ENCODE peak calls at places on chromosomes 13 and 19, in ten cellular contexts. E is lower leg skin, L is testis, B is H1, R is body of pancreas, V is tibial nerve, Q is HCT116, N is IMR-90, X is Peyer's patch, T is adrenal gland. A is an unnamed sample.

GRCh38 chr13:50730496-50731171 is 112.9 kb downstream of the DLEU7 start:
- DNase-seq in B (no peak), T (no peak), L (no peak), Q (no peak), X (no peak), N (no peak), E (no peak), R (no peak), V (no peak), A (no peak)

GRCh38 chr13:28750187-28751045 is 31.6 kb upstream of the SLC46A3 start:
- DNase-seq in E (no peak), N (no peak), T (no peak), R (no peak), V (no peak), X (no peak), Q (no peak), L (no peak), B (peak; percentile 11), A (peak; percentile 24)

GRCh38 chr13:109151255-109151654 is 521.8 kb downstream of the MYO16 start:
- DNase-seq in E (no peak), Q (no peak), N (no peak), B (no peak), L (no peak), X (no peak), T (no peak), V (no peak), R (no peak), A (no peak)

GRCh38 chr13:26482451-26483197 is 74.9 kb upstream of the WASF3 start:
- DNase-seq in R (peak; percentile 68), L (peak; percentile 81), Q (peak; percentile 76), N (peak; percentile 74), V (peak; percentile 35), X (peak; percentile 43), B (peak; percentile 83), T (peak; percentile 83), E (peak; percentile 57), A (peak; percentile 65)

GRCh38 chr13:28820099-28821051 is at the start of gene MTUS2:
- DNase-seq in Q (no peak), T (no peak), N (no peak), L (peak; percentile 36), B (peak; percentile 77), V (no peak), E (no peak), R (peak; percentile 23), X (no peak), A (no peak)

GRCh38 chr19:3775831-3776230 is 3.8 kb upstream of the RAX2 start:
- DNase-seq in R (no peak), V (no peak), Q (no peak), T (no peak), B (no peak), L (no peak), N (no peak), E (no peak), X (no peak), A (no peak)

GRCh38 chr13:46082324-46082723 is 22.5 kb downstream of the CPB2 start:
- DNase-seq in L (no peak), V (no peak), N (no peak), R (no peak), T (no peak), X (no peak), Q (no peak), B (no peak), E (no peak), A (no peak)

GRCh38 chr13:78655906-78656305 is 3.0 kb downstream of the OBI1 start:
- DNase-seq in L (no peak), N (no peak), X (no peak), E (no peak), B (no peak), Q (no peak), T (no peak), R (no peak), V (no peak), A (no peak)

GRCh38 chr19:18433735-18434398 is 4.1 kb downstream of the ISYNA1 start:
- DNase-seq in V (no peak), X (no peak), R (no peak), N (no peak), T (peak; percentile 34), L (no peak), Q (no peak), B (peak; percentile 82), E (no peak), A (no peak)

GRCh38 chr19:18435848-18436631 is 1.9 kb downstream of the ISYNA1 start:
- DNase-seq in L (no peak), X (no peak), R (no peak), T (peak; percentile 11), B (no peak), E (no peak), N (no peak), V (no peak), Q (no peak), A (no peak)

GRCh38 chr19:18435185-18435841 is 2.6 kb downstream of the ISYNA1 start:
- DNase-seq in E (no peak), T (peak; percentile 15), V (no peak), X (no peak), B (no peak), R (no peak), L (no peak), Q (no peak), N (no peak), A (no peak)

GRCh38 chr19:18433039-18433691 is 4.8 kb downstream of the ISYNA1 start:
- DNase-seq in B (peak; percentile 73), T (peak; percentile 54), N (no peak), X (no peak), Q (no peak), E (no peak), V (no peak), L (no peak), R (no peak), A (no peak)

DNA sequence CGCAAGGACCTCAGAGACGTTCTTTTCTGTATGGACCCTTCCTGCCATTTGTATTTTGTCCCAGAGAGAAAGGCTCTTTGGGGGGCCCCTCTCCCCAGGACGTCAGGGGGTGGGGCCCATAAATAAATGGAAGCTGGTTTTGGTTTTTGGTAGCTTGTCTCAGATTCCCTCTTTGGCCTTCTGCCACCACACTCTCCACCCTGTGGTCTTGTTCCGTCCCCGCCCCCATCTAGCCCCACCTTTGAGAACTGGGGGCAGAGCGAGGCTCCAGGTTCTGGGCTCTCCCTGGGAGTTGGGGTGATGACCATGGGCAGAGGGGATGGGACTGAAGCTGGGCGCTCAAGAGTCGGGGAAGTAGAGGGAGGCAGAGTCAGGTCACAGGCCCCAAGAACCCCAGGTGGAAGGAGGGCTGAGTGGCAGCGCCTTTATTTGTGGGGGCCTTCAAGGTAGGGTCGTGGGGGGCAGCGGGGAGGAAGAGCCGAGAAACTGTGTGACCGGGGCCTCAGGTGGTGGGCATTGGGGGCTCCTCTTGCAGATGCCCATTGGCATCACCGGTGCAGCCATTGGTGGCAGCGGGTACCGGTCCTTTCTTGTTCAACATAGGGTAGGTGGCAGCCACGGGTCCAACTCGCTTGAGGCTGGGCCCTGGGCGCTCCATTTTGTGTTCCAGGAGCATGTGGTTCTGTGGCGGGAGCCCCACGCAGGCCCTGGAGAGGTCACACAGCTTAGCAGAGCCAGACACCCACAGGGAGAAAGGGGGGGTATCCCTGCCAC is 3.3 kb downstream of the ISYNA1 start:
- DNase-seq in B (no peak), Q (no peak), E (no peak), T (peak; percentile 21), R (no peak), V (no peak), N (no peak), L (no peak), X (no peak), A (no peak)
- TF ChIP-seq POLR2A in B (no peak), Q (no peak), E (no peak), T (no peak), R (no peak), V (no peak), N (no peak), L (no peak), X (no peak), A (no peak)

GRCh38 chr13:113410472-113411201 is 42.7 kb downstream of the ADPRHL1 start:
- DNase-seq in N (peak; percentile 93), R (no peak), B (no peak), Q (peak; percentile 89), X (peak; percentile 50), T (no peak), E (no peak), V (no peak), L (peak; percentile 30), A (no peak)
- TF ChIP-seq POLR2A in N (peak; percentile 45), R (no peak), B (no peak), Q (no peak), X (no peak), T (no peak), E (no peak), V (no peak), L (no peak), A (no peak)

GRCh38 chr13:76887070-76887563 is 912 bp upstream of the KCTD12 start:
- DNase-seq in T (no peak), L (peak; percentile 50), X (no peak), R (no peak), V (no peak), N (no peak), Q (no peak), E (no peak), B (peak; percentile 57), A (peak; percentile 29)

GRCh38 chr13:76884571-76885202 is 1.5 kb downstream of the KCTD12 start:
- DNase-seq in T (no peak), N (peak; percentile 20), V (no peak), Q (no peak), B (no peak), R (no peak), X (no peak), E (peak; percentile 41), L (peak; percentile 53), A (no peak)

GRCh38 chr13:76886005-76886291 is 257 bp downstream of the KCTD12 start:
- DNase-seq in Q (no peak), B (peak; percentile 77), T (no peak), R (no peak), X (no peak), L (peak; percentile 41), N (no peak), V (no peak), E (no peak), A (no peak)

GRCh38 chr13:76885203-76886004 is 801 bp downstream of the KCTD12 start:
- DNase-seq in E (peak; percentile 62), T (peak; percentile 62), R (peak; percentile 67), N (peak; percentile 61), L (peak; percentile 83), B (peak; percentile 75), X (peak; percentile 73), V (peak; percentile 68), Q (no peak), A (peak; percentile 64)

DNA sequence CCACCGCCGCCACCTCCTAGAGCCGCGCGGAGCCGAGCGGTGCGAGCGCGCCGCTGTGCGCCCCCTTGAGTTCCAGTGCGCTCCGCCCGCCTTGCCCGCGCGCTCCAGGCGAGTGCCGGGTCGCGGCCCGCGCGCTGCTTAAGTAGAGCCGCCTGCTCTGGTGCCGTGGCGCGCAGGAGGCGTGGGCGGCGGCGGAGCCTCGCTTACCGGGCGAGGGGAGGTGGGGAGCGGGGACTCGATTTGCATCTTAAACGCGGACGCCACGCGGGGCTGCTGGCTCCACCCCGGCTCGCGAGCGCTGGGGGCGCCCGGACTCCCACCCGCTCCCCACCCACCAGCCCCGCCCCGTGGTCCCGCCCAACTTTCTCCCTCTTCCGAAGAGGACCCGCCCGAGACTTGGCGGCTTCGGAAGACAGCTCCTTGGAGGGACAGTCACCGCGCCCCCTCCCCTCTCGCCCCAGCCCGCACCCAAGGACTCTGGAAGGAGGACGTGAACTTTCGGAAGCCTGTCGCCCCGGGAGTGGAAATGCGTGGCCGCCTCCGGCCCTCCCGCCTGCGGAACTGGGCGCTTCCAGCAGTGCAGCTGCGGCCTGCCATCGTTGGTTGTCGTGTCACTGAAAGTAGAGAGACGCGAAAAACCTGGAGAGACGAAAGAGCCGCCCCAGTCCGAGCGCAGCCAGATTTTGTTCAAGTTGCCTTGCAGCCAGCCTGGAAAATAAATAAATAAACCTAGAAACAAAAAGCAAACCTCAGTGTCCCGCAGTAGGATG is at the start of gene KCTD12:
- DNase-seq in N (peak; percentile 73), B (no peak), T (peak; percentile 79), V (peak; percentile 83), R (peak; percentile 71), E (peak; percentile 87), X (peak; percentile 73), Q (peak; percentile 24), L (peak; percentile 96), A (peak; percentile 82)
- TF ChIP-seq POLR2A in N (no peak), B (no peak), T (peak; percentile 78), V (peak; percentile 87), R (peak; percentile 56), E (no peak), X (peak; percentile 48), Q (no peak), L (no peak), A (no peak)

GRCh38 chr13:112689498-112690241 is at the start of gene ATP11A:
- DNase-seq in V (peak; percentile 80), B (peak; percentile 84), L (peak; percentile 90), R (peak; percentile 95), X (peak; percentile 90), E (peak; percentile 85), T (peak; percentile 92), Q (peak; percentile 47), N (peak; percentile 91), A (peak; percentile 94)

GRCh38 chr13:112687836-112688559 is 1.8 kb upstream of the ATP11A start:
- DNase-seq in T (no peak), E (no peak), B (no peak), Q (no peak), N (no peak), V (no peak), X (no peak), L (no peak), R (no peak), A (no peak)

GRCh38 chr13:112690242-112690943 is 555 bp downstream of the ATP11A start:
- DNase-seq in E (no peak), R (peak; percentile 59), X (peak; percentile 67), L (no peak), V (no peak), N (peak; percentile 44), Q (no peak), T (peak; percentile 59), B (no peak), A (peak; percentile 73)

GRCh38 chr13:112686987-112687386 is 2.9 kb upstream of the ATP11A start:
- DNase-seq in X (no peak), R (no peak), E (no peak), V (no peak), N (no peak), T (no peak), Q (no peak), L (no peak), B (peak; percentile 26), A (no peak)

GRCh38 chr13:112688560-112689497 is 1.0 kb upstream of the ATP11A start:
- DNase-seq in R (peak; percentile 49), X (no peak), E (no peak), B (peak; percentile 65), Q (no peak), N (no peak), T (peak; percentile 54), L (peak; percentile 62), V (no peak), A (peak; percentile 64)
- TF ChIP-seq POLR2A in R (peak; percentile 55), X (no peak), E (no peak), B (no peak), Q (no peak), N (no peak), T (no peak), L (no peak), V (no peak), A (no peak)